ENCODE peak calls at places on chromosomes 6 and 20, in five cellular contexts. G is ovary; V is heart left ventricle; R is CD8-positive, alpha-beta T cell; M is CD4-positive, CD25-positive, alpha-beta regulatory T cell. B is an unnamed sample.

GRCh38 chr20:46118481-46119020 is 437 bp downstream of the CD40 start:
- DNase-seq in G (peak; percentile 63), V (peak; percentile 44), R (no peak), M (peak; percentile 6), B (peak; percentile 44)

GRCh38 chr20:41992481-41992880 is 374.3 kb upstream of the CHD6 start:
- DNase-seq in G (no peak), V (no peak), R (no peak), M (no peak), B (no peak)

GRCh38 chr20:61263084-61263695 is 11.1 kb downstream of the CDH4 start:
- DNase-seq in G (no peak), V (no peak), R (peak; percentile 14), M (peak; percentile 1), B (no peak)

GRCh38 chr6:113094781-113095180 is 747.7 kb downstream of the RFPL4B start:
- DNase-seq in G (no peak), V (no peak), R (no peak), M (no peak), B (no peak)

GRCh38 chr20:23340524-23340923 is 10.1 kb upstream of the NXT1 start:
- DNase-seq in G (peak; percentile 47), V (peak; percentile 74), R (peak; percentile 26), M (peak; percentile 13), B (peak; percentile 41)

GRCh38 chr6:144232434-144233223 is 52.5 kb upstream of the UTRN start:
- DNase-seq in G (no peak), V (no peak), R (no peak), M (no peak), B (no peak)

GRCh38 chr6:155154158-155154830 is 109.5 kb upstream of the CLDN20 start:
- DNase-seq in G (no peak), V (no peak), R (no peak), M (no peak), B (no peak)

GRCh38 chr6:21342496-21342895 is 251.1 kb upstream of the SOX4 start:
- DNase-seq in G (no peak), V (no peak), R (no peak), M (no peak), B (no peak)

GRCh38 chr20:40991181-40991889 is 37.3 kb upstream of the TOP1 start:
- DNase-seq in G (no peak), V (no peak), R (peak; percentile 11), M (peak; percentile 40), B (peak; percentile 28)

GRCh38 chr6:26383624-26384417 is 913 bp downstream of the BTN2A2 start:
- DNase-seq in G (peak; percentile 40), V (peak; percentile 21), R (peak; percentile 16), M (no peak), B (no peak)

GRCh38 chr6:40999498-41000070 is 39.4 kb downstream of the UNC5CL start:
- DNase-seq in G (peak; percentile 75), V (peak; percentile 68), R (no peak), M (peak; percentile 5), B (peak; percentile 43)

GRCh38 chr20:11496382-11496781 is 421.3 kb upstream of the BTBD3 start:
- DNase-seq in G (no peak), V (no peak), R (no peak), M (no peak), B (no peak)

GRCh38 chr6:24882835-24883555 is 52.8 kb downstream of the RIPOR2 start:
- DNase-seq in G (no peak), V (no peak), R (no peak), M (no peak), B (no peak)

DNA sequence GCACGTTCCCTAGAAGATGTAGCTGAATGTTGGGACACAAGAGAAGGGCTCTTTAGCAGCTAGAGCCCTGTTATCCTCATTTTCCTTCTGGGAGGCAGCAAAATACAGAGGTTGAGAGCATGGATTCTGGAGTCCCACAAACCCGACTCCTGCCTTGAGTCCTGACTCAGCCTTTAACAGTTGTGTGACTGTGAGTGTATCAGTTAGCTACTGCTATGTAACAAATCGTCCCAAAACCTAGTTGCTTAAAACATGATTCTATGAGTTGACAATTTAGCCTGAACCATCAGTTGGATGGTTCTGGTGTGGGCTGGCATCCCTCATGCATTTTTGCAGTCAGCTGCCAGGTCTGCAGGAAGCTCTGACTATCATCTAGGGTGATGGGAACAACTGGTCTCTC is 54.6 kb downstream of the RBM38 start:
- DNase-seq in G (no peak), V (no peak), R (no peak), M (no peak), B (no peak)
- H3K4me3 ChIP-seq in G (no peak overlapping the region), V (no peak overlapping the region), R (no peak overlapping the region), M (no peak overlapping the region), B (no peak overlapping the region)

GRCh38 chr6:156875062-156875461 is 97.9 kb downstream of the ARID1B start:
- DNase-seq in G (no peak), V (no peak), R (no peak), M (no peak), B (no peak)
- H3K4me1 ChIP-seq in G (peaks cover 19% of the 10 kb centered on the region), V (peaks cover 18% of the 10 kb centered on the region), R (peaks cover 17% of the 10 kb centered on the region), M (peaks cover 15% of the 10 kb centered on the region), B (peaks cover 36% of the 10 kb centered on the region)

GRCh38 chr6:1007159-1007558 is 304.7 kb upstream of the FOXQ1 start:
- DNase-seq in G (no peak), V (no peak), R (no peak), M (no peak), B (no peak)
- H3K27me3 ChIP-seq in G (no peaks in the 10 kb centered on the region), V (no peaks in the 10 kb centered on the region), R (no peaks in the 10 kb centered on the region), M (peaks cover 3% of the 10 kb centered on the region), B (peaks cover 12% of the 10 kb centered on the region)

GRCh38 chr6:151240036-151240685 is 394 bp downstream of the AKAP12 start:
- DNase-seq in G (peak; percentile 85), V (peak; percentile 84), R (no peak), M (no peak), B (peak; percentile 76)

GRCh38 chr6:151241853-151242252 is 2.1 kb downstream of the AKAP12 start:
- DNase-seq in G (no peak), V (no peak), R (no peak), M (no peak), B (no peak)

GRCh38 chr6:151239603-151240035 is at the start of gene AKAP12:
- DNase-seq in G (peak; percentile 77), V (peak; percentile 33), R (no peak), M (no peak), B (peak; percentile 27)

GRCh38 chr6:151240861-151241642 is 1.3 kb downstream of the AKAP12 start:
- DNase-seq in G (peak; percentile 71), V (peak; percentile 43), R (no peak), M (no peak), B (peak; percentile 38)

DNA sequence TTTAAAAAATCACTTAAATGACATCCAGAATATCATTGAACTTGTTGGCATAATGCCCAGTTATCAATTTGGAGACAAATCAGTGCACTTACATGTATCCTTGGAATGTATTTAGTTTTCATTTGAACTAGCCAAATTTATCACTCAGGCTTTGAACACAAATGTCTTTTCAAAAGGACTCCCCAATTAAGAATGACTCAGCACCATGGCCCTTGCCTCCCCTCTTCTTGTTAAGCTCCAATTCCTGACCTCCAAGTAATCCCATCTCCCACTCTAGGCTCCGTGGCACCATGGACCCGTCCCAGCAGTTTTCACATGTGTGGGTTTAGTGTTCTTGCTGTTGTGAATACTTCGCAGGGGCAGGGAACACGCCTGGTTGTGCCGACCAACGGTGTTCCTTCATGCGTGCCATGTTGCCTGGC is 2.7 kb downstream of the AKAP12 start:
- DNase-seq in G (peak; percentile 48), V (no peak), R (no peak), M (no peak), B (no peak)
- H3K4me3 ChIP-seq in G (peak overlapping the region; percentile 66), V (peak overlapping the region; percentile 80), R (no peak overlapping the region), M (no peak overlapping the region), B (no peak overlapping the region)

DNA sequence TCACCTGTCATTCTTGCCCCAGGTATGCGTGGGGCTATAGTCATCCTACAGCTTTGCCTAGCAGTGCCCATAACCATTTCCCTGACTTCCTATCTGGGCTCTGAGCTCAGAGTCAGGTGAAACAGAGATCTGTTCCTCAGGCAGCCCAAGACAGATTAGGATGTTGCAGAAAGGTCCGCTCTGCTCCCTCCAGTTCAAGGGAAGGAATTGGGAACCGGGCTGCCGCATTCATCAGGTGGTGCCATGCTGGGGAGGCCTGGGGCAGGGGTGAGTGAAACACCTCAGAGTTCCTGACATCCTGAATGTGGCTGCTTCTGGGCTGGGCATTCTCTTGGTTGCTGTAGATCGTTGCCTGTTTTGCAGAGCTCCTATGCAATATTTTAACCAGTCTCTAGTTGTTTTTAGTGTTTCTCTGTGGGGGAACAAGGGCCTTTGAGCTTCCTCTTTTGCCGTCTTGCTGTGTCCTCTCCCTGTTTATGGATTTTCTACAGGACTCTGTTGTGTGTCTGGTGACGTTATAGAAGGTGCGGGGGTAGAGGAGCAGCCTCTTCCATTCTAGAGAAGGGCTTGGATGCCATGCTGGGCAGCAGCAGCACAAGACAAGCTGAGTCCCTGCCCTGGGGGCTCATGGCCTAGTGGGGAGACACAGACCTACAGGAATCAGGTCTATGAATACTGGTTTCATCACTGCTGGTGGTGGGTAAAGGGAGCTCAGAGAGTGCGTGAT is 9.2 kb downstream of the ENTPD6 start:
- DNase-seq in G (no peak), V (no peak), R (no peak), M (no peak), B (no peak)
- H3K4me1 ChIP-seq in G (no peaks in the 10 kb centered on the region), V (peaks cover 14% of the 10 kb centered on the region), R (no peaks in the 10 kb centered on the region), M (no peaks in the 10 kb centered on the region), B (peaks cover 29% of the 10 kb centered on the region)

GRCh38 chr6:74320715-74321114 is 624.7 kb downstream of the CD109 start:
- DNase-seq in G (no peak), V (no peak), R (no peak), M (no peak), B (no peak)
- H3K27me3 ChIP-seq in G (no peaks in the 10 kb centered on the region), V (no peaks in the 10 kb centered on the region), R (no peaks in the 10 kb centered on the region), M (no peaks in the 10 kb centered on the region), B (no peaks in the 10 kb centered on the region)

DNA sequence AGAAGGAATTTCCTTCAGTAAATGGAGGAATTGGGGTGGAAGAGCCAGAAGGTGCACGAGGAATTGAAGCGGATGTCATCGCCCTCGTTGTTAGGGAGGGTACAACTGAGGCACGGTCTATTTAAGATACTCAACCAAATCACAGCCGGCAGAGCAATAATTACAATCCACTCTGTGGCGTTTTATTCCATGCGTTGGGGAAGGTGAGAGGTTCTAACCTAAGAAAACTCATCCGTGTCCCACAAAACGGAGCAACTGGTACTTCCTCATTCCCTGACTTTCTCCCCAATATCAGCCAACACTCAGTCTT is 802 bp upstream of the RRBP1 start:
- DNase-seq in G (no peak), V (no peak), R (no peak), M (no peak), B (no peak)
- H3K4me3 ChIP-seq in G (peak overlapping the region; percentile 30), V (peak overlapping the region; percentile 95), R (peak overlapping the region; percentile 50), M (peak overlapping the region; percentile 79), B (peak overlapping the region; percentile 87)

B was measured in heart right ventricle.